ENCODE peak calls at places on chromosomes 7 and 10, in five cellular contexts. Q is heart left ventricle, Z is stomach, C is uterus, O is gastrocnemius medialis. N is an unnamed sample.

GRCh38 chr7:117972606-117973005 is 99.4 kb upstream of the CTTNBP2 start:
- DNase-seq in Z (no peak), C (no peak), Q (no peak), O (peak), N (no peak)

GRCh38 chr10:8278099-8278498 is 223.6 kb downstream of the GATA3 start:
- DNase-seq in O (no peak), C (no peak), Q (no peak), Z (no peak), N (no peak)

GRCh38 chr7:86963599-86964230 is 95.7 kb downstream of the ELAPOR2 start:
- DNase-seq in Q (no peak), O (no peak), Z (no peak), C (no peak), N (no peak)

GRCh38 chr7:140029072-140029471 is 33.7 kb downstream of the PARP12 start:
- DNase-seq in Q (no peak), C (no peak), Z (no peak), O (no peak), N (no peak)

GRCh38 chr7:23467281-23467680 is 3.0 kb downstream of the IGF2BP3 start:
- DNase-seq in Q (no peak), C (no peak), Z (no peak), O (no peak), N (no peak)

GRCh38 chr10:82394122-82394521 is 519.1 kb downstream of the NRG3 start:
- DNase-seq in C (no peak), O (no peak), Z (peak), Q (no peak), N (no peak)

GRCh38 chr10:78365711-78366110 is 332.0 kb downstream of the RPS24 start:
- DNase-seq in O (no peak), C (no peak), Z (no peak), Q (no peak), N (no peak)

GRCh38 chr7:47833211-47833610 is 115.1 kb downstream of the PKD1L1 start:
- DNase-seq in Q (no peak), Z (no peak), O (no peak), C (no peak), N (no peak)

GRCh38 chr7:99008181-99008631 is 129.9 kb downstream of the TRRAP start:
- DNase-seq in Q (no peak), C (no peak), O (peak), Z (no peak), N (peak)

GRCh38 chr10:43417950-43418768 is 9.2 kb upstream of the HNRNPF start:
- DNase-seq in Z (no peak), O (no peak), Q (no peak), C (no peak), N (no peak)

GRCh38 chr7:39353615-39354376 is 212.4 kb upstream of the YAE1 start:
- DNase-seq in Q (no peak), Z (peak), O (no peak), C (peak), N (no peak)

GRCh38 chr7:47581821-47582747 is at the start of gene TNS3:
- DNase-seq in C (peak), Q (peak), Z (peak), O (no peak), N (no peak)

GRCh38 chr10:80441831-80442230 is 12.3 kb upstream of the TSPAN14 start:
- DNase-seq in Z (no peak), O (no peak), C (no peak), Q (no peak), N (no peak)

GRCh38 chr10:55747244-55747643 is 613.8 kb downstream of the ZWINT start:
- DNase-seq in O (no peak), C (no peak), Z (no peak), Q (no peak), N (no peak)

GRCh38 chr7:152076940-152077933 is 51.8 kb downstream of the GALNT11 start:
- DNase-seq in Z (no peak), O (peak), C (no peak), Q (no peak), N (no peak)

GRCh38 chr10:23173549-23174074 is 18.5 kb upstream of the PTF1A start:
- DNase-seq in Q (no peak), O (no peak), Z (no peak), C (no peak), N (no peak)

GRCh38 chr7:132793474-132793873 is 217.2 kb upstream of the PLXNA4 start:
- DNase-seq in C (no peak), Z (no peak), Q (no peak), O (no peak), N (no peak)

GRCh38 chr10:6083523-6084475 is 5.0 kb upstream of the RBM17 start:
- DNase-seq in Q (no peak), C (no peak), Z (no peak), O (no peak), N (no peak)

GRCh38 chr10:35783305-35783838 is 141.3 kb upstream of the FZD8 start:
- DNase-seq in C (no peak), O (no peak), Z (no peak), Q (no peak), N (no peak)

GRCh38 chr7:129611246-129612111 is at the start of gene NRF1:
- DNase-seq in Z (peak), O (peak), Q (peak), C (peak), N (peak)

GRCh38 chr7:121447939-121448338 is 51.8 kb upstream of the FAM3C start:
- DNase-seq in Z (no peak), Q (no peak), O (no peak), C (no peak), N (no peak)

GRCh38 chr10:71666607-71667373 is 52.8 kb downstream of the C10orf105 start:
- DNase-seq in O (no peak), C (no peak), Q (no peak), Z (no peak), N (no peak)

GRCh38 chr7:112462236-112462635 is 12.0 kb downstream of the IFRD1 start:
- DNase-seq in Z (peak), C (no peak), O (peak), Q (peak), N (no peak)

GRCh38 chr7:47816647-47817046 is 131.6 kb downstream of the PKD1L1 start:
- DNase-seq in Z (no peak), C (no peak), O (no peak), Q (no peak), N (no peak)

GRCh38 chr10:97540669-97541500 is 31.7 kb upstream of the ANKRD2 start:
- DNase-seq in Z (no peak), O (no peak), C (peak), Q (peak), N (no peak)

GRCh38 chr10:114925675-114926204 is 12.3 kb upstream of the TRUB1 start:
- DNase-seq in Z (no peak), C (no peak), Q (no peak), O (no peak), N (no peak)

GRCh38 chr7:84258628-84259027 is 64.0 kb upstream of the SEMA3A start:
- DNase-seq in Z (no peak), Q (no peak), O (no peak), C (no peak), N (no peak)

GRCh38 chr10:71084818-71085126 is 127.6 kb upstream of the UNC5B start:
- DNase-seq in Z (no peak), Q (no peak), O (no peak), C (no peak), N (peak)

GRCh38 chr7:117468174-117468573 is 11.7 kb upstream of the CFTR start:
- DNase-seq in Q (no peak), C (no peak), Z (no peak), O (no peak), N (no peak)

GRCh38 chr7:1817061-1817712 is 147.1 kb downstream of the ELFN1 start:
- DNase-seq in O (no peak), Q (no peak), Z (no peak), C (no peak), N (no peak)

GRCh38 chr7:114087674-114088539 is 169.1 kb upstream of the PPP1R3A start:
- DNase-seq in C (no peak), Z (no peak), Q (no peak), O (peak), N (peak)

GRCh38 chr10:48248462-48248861 is 26.0 kb downstream of the FRMPD2 start:
- DNase-seq in Q (no peak), C (no peak), O (no peak), Z (no peak), N (no peak)

GRCh38 chr10:128505346-128505745 is 379.1 kb upstream of the MKI67 start:
- DNase-seq in Z (no peak), O (no peak), Q (no peak), C (no peak), N (no peak)
- TF ChIP-seq CTCF in Z (no peak), O (no peak), Q (no peak), C (no peak), N (no peak)

DNA sequence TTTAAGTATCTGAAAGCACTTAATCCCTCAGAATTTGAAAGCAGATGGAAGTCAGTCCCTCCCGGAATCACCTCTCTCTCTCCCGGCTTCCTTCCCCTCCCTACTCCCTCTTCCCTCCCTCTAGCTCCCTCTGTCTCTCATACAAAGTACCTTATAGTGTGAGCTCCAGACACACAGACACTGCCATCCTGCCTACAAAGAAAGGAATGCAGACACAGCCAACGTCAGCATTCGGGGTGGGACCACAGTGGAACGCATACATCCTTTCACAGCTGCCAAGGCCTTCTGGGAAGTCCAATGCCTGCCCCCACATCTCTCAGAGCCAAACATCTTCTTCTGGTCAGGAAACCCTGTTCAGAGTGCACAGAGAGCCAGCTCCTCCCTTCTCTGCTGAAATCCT is 9.3 kb downstream of the NOD1 start:
- DNase-seq in O (no peak), Z (no peak), C (peak), Q (peak), N (peak)
- TF ChIP-seq POLR2A in O (no peak), Z (no peak), C (no peak), Q (no peak), N (no peak)

DNA sequence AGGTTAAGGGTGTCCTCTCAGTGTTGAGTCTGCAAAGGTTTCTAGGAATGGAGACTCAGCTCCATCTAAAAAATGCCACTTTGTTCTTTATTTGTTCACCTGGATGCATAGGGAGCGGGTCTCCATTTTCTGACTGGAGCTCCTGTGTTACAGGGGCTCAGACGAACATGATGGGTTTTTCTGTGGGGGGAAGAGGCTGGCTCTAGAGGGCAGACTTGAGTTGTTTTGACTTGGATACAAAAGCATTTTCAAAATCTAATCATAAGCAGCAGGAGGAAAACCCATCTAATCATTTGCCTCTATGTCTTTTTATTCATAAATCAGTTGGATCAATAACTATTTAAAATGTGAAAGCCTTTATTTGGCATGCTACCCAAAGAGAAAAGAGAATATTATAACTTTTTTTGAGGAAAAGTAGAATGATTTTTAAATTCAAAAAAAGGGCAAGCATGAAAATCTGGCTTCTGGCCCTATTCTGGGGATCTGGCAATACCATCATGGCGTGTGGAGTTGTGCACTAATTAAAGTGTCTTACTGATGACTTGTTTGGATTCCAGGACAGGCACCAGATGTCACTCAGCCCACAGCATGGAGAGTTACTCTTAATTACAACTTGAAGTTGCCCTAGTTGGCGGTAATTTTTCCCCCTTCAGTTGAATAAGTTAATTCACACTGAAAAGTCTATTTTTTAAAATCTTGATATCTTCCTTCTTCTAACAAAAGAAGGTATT is 594.9 kb downstream of the REEP3 start:
- DNase-seq in Q (no peak), C (no peak), Z (no peak), O (no peak), N (no peak)
- TF ChIP-seq CTCF in Q (peak), C (no peak), Z (peak), O (no peak), N (peak)

GRCh38 chr7:158010956-158011698 is 576.5 kb downstream of the PTPRN2 start:
- DNase-seq in Z (no peak), O (no peak), C (no peak), Q (no peak), N (no peak)
- TF ChIP-seq POLR2A in Z (no peak), O (no peak), C (no peak), Q (no peak), N (no peak)

GRCh38 chr10:30384791-30385201 is 35.7 kb upstream of the MTPAP start:
- DNase-seq in O (no peak), C (no peak), Z (no peak), Q (no peak), N (no peak)
- TF ChIP-seq CTCF in O (no peak), C (no peak), Z (no peak), Q (peak), N (peak)

GRCh38 chr10:58268454-58268945 is 462 bp upstream of the CISD1 start:
- DNase-seq in Q (no peak), C (no peak), O (no peak), Z (no peak), N (no peak)

GRCh38 chr10:58266826-58267712 is 625 bp downstream of the IPMK start:
- DNase-seq in Z (peak), O (peak), Q (peak), C (peak), N (peak)

GRCh38 chr10:58268946-58269831 is at the start of gene CISD1:
- DNase-seq in C (peak), Z (peak), Q (peak), O (peak), N (peak)

GRCh38 chr10:58266003-58266825 is 1.5 kb downstream of the IPMK start:
- DNase-seq in O (peak), Z (no peak), C (no peak), Q (no peak), N (no peak)

GRCh38 chr10:58267713-58268453 is at the start of gene IPMK:
- DNase-seq in Q (peak), C (peak), O (peak), Z (peak), N (peak)
- TF ChIP-seq POLR2A in Q (peak), C (peak), O (peak), Z (no peak), N (peak)

DNA sequence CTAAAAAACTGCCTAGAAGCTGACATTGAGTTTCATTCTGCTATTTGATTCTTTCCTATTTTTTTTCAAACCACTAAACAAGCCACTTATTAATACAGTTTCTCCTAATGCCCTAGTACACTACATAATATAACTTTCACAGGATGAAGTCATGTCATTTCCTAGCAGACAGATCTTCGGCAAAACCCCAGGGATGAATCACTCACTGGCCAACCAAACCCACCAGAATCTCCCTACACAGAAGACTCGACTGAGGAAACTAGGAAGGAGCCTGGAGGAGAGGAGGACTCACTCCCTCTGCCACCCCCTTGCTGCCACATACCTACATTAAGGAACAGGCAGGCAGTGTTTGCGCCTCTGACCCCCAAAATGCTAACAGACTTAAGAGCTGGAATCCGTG is 33.4 kb downstream of the XPNPEP1 start:
- DNase-seq in O (no peak), Z (no peak), C (no peak), Q (no peak), N (no peak)
- TF ChIP-seq CTCF in O (no peak), Z (no peak), C (no peak), Q (no peak), N (no peak)